ENCODE peak calls at places on chromosomes 2 and 18, in seven cellular contexts. M is GM20000, R is cardiac muscle cell, J is GM12865, S is mesothelial cell of epicardium, O is astrocyte, W is colonic mucosa. U is an unnamed sample.

GRCh38 chr2:117691980-117692379 is 122.5 kb upstream of the DDX18 start:
- DNase-seq in M (no peak), R (no peak), J (no peak), S (no peak), O (no peak), W (no peak), U (no peak)

GRCh38 chr2:204885747-204886146 is 340.5 kb downstream of the PARD3B start:
- DNase-seq in M (no peak), R (peak; percentile 3), J (no peak), S (no peak), O (no peak), W (no peak), U (peak; percentile 15)

GRCh38 chr2:10424051-10424450 is 24.1 kb downstream of the ODC1 start:
- DNase-seq in M (no peak), R (peak; percentile 95), J (no peak), S (no peak), O (peak; percentile 70), W (no peak), U (no peak)

GRCh38 chr2:74817333-74817732 is 16.6 kb upstream of the HK2 start:
- DNase-seq in M (no peak), R (no peak), J (no peak), S (no peak), O (no peak), W (no peak), U (no peak)

GRCh38 chr2:128424406-128424805 is 105.7 kb upstream of the HS6ST1 start:
- DNase-seq in M (no peak), R (no peak), J (no peak), S (no peak), O (no peak), W (no peak), U (no peak)

GRCh38 chr2:35114765-35115164 is 1240.8 kb upstream of the CRIM1 start:
- DNase-seq in M (no peak), R (no peak), J (no peak), S (no peak), O (no peak), W (no peak), U (no peak)

GRCh38 chr2:164287041-164287440 is 334.2 kb downstream of the GRB14 start:
- DNase-seq in M (no peak), R (no peak), J (no peak), S (no peak), O (no peak), W (no peak), U (no peak)

GRCh38 chr2:233400961-233401360 is 46.7 kb downstream of the DGKD start:
- DNase-seq in M (no peak), R (no peak), J (no peak), S (no peak), O (no peak), W (no peak), U (no peak)

GRCh38 chr2:100786297-100786658 is 33.7 kb upstream of the NPAS2 start:
- DNase-seq in M (no peak), R (peak; percentile 68), J (no peak), S (no peak), O (peak; percentile 97), W (peak; percentile 38), U (no peak)

GRCh38 chr18:67518566-67518965 is 2.0 kb upstream of the DSEL start:
- DNase-seq in M (no peak), R (no peak), J (no peak), S (no peak), O (no peak), W (no peak), U (no peak)

GRCh38 chr2:190853659-190854386 is 26.8 kb upstream of the GLS start:
- DNase-seq in M (peak; percentile 27), R (peak; percentile 39), J (peak; percentile 23), S (no peak), O (no peak), W (no peak), U (no peak)

DNA sequence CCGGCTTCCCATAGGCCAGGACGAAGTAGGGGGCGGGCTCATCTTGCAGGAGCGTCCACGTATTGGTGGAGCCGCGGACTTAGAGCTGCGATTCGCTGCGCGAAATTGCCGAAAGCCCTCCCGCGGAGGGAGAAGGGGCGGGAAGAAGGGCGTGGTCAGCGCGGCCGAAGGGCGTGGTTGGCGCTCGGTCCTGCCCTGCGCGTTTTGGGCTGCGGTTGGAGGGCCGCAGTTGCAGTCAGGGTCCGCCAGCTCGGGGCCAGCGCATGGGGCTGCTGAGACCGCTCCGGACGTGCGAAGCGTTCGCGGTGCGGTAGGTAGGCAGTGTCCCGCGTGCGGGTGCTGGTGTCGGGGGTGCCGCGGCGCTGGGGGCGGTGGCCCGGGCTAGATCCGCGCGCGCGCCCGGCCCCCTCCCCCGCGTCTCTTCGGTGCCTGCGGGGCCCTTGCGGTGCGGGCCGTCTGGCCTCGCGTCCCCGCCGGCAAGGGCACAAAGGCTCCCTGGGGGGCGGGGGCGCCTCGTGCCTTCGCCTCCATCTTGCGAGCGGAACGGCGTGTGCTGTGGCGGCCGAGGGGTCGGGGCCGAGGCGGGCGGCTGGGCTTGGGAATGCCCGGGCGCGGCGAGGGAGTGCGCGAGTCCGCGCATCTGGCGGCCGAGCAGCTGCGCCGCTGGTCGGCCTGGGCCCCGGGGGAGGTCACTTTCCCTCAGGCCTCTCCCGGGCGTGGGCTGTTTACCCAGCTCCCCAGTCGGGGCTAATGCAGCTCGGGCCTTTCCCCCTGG is at the start of gene CEP68:
- DNase-seq in M (peak; percentile 97), R (peak; percentile 98), J (peak; percentile 98), S (peak; percentile 97), O (peak; percentile 90), W (peak; percentile 98), U (peak; percentile 98)
- TF ChIP-seq CTCF in M (no peak), R (no peak), J (no peak), S (no peak), O (no peak), W (no peak), U (no peak)

GRCh38 chr2:135916232-135916631 is 40.0 kb upstream of the MCM6 start:
- DNase-seq in M (no peak), R (peak; percentile 59), J (peak; percentile 59), S (no peak), O (peak; percentile 9), W (no peak), U (no peak)
- TF ChIP-seq CTCF in M (no peak), R (peak; percentile 39), J (peak; percentile 30), S (peak; percentile 65), O (peak; percentile 31), W (peak; percentile 49), U (peak; percentile 75)

DNA sequence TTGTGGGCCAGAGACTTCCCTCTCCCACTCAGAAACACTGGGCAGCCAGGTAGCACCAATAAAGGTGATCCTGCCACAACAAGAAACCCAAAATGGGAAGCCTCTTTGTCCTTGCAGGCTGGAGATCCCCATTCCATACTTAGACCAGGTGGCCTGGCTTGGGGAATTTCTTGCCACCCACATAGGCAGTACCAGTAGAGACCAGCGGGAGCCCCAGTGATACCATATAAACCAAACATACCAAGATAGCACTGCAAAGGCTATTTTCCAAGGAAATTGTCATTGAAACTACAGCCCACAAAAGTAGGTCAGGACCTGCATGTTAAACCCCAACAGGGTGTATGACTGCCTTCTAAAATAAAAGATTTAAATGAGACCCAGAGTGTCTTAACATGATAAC is 171.6 kb downstream of the DIS3L2 start:
- DNase-seq in M (no peak), R (no peak), J (peak; percentile 14), S (no peak), O (no peak), W (no peak), U (no peak)
- TF ChIP-seq CTCF in M (no peak), R (peak; percentile 14), J (no peak), S (no peak), O (peak; percentile 7), W (no peak), U (peak; percentile 19)

GRCh38 chr2:180307096-180307495 is 300.0 kb upstream of the CWC22 start:
- DNase-seq in M (no peak), R (no peak), J (no peak), S (no peak), O (no peak), W (no peak), U (no peak)
- TF ChIP-seq CTCF in M (no peak), R (no peak), J (no peak), S (no peak), O (no peak), W (no peak), U (no peak)

DNA sequence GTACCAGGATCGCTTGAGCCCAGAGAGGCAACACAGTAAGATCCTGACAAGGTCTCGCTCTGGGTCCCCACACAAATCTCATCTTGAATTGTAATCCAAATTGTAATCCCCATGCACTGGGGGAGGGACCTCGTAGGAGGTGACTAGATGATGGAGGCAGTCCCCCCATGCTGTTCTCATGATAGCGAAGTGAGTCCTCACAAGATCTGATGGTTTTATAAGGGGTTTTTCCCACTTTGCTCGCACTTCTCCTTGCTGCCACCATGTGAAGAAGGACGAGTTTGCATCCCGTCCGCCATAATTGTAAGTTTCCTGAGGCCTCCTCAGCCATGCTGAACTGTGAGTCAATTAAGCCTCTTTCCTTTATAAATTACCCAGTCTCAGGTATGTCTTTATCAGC is 46.0 kb upstream of the SERTAD2 start:
- DNase-seq in M (no peak), R (no peak), J (peak; percentile 86), S (no peak), O (no peak), W (no peak), U (peak; percentile 57)
- TF ChIP-seq CTCF in M (no peak), R (no peak), J (peak; percentile 19), S (no peak), O (no peak), W (no peak), U (no peak)

GRCh38 chr18:32139835-32140283 is 48.2 kb downstream of the RNF138 start:
- DNase-seq in M (no peak), R (no peak), J (no peak), S (no peak), O (no peak), W (no peak), U (no peak)
- TF ChIP-seq CTCF in M (no peak), R (no peak), J (no peak), S (no peak), O (no peak), W (no peak), U (no peak)

DNA sequence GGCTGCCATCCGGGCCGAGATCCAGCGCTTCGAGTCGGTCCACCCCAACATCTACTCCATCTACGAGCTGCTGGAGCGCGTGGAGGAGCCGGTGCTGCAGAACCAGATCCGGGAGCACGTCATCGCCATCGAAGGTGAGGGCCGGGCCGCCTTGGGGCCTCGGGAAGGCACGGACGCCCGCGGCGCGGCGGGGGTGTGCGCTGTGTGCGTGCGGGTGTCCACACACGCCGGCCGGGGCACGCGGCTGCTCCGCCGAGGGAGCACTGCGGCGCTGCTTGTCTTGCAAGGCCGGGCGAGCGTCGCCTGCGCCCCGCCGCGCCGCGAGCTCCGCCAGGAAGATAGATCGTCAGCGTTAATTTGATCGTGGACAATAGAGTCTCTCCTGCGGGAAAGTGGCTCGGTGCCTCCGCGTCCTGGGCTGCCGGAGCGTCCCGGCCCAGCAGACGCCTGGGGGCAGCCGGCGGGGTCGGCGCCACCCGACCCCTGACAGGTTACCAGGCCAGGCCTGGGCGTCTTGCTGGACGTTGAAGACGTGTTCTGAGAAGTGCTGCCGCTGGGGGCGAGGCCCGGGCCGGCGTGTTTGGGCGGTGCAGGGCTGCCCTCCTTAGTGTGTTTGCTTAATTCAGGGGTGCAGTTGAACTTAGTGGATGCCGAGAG is 1.0 kb downstream of the AGAP1 start:
- DNase-seq in M (peak; percentile 28), R (peak; percentile 51), J (no peak), S (peak; percentile 52), O (peak; percentile 52), W (no peak), U (peak; percentile 15)
- TF ChIP-seq CTCF in M (no peak), R (peak; percentile 12), J (no peak), S (no peak), O (no peak), W (no peak), U (no peak)

GRCh38 chr2:168345601-168346000 is 98.2 kb upstream of the STK39 start:
- DNase-seq in M (peak; percentile 28), R (no peak), J (peak; percentile 26), S (no peak), O (no peak), W (no peak), U (no peak)
- TF ChIP-seq CTCF in M (no peak), R (no peak), J (no peak), S (no peak), O (no peak), W (no peak), U (no peak)